ENCODE peak calls at places on chromosomes 5 and 9, in seven cellular contexts. X is stomach, D is mucosa of descending colon, F is astrocyte of the spinal cord, V is ascending aorta, K is A549, P is AG04450. E is an unnamed sample.

GRCh38 chr5:34499001-34499734 is 157.0 kb upstream of the RAI14 start:
- DNase-seq in K (no peak), F (peak), D (no peak), X (no peak), P (no peak), V (no peak), E (no peak)

GRCh38 chr5:3179220-3179619 is 416.4 kb upstream of the IRX1 start:
- DNase-seq in P (no peak), X (no peak), K (no peak), V (no peak), D (no peak), F (no peak), E (no peak)

GRCh38 chr9:27386759-27387158 is 89.8 kb upstream of the EQTN start:
- DNase-seq in K (no peak), F (no peak), V (no peak), X (no peak), D (no peak), P (no peak), E (no peak)

GRCh38 chr5:53246042-53246836 is 136.7 kb upstream of the MOCS2 start:
- DNase-seq in K (no peak), F (peak), P (peak), V (no peak), X (no peak), D (no peak), E (no peak)

GRCh38 chr5:100550531-100551036 is 15.4 kb downstream of the FAM174A start:
- DNase-seq in X (no peak), F (no peak), D (no peak), V (no peak), K (no peak), P (no peak), E (no peak)

GRCh38 chr5:127097288-127097687 is 24.0 kb upstream of the C5orf63 start:
- DNase-seq in F (peak), V (no peak), D (no peak), K (no peak), P (no peak), X (no peak), E (no peak)

GRCh38 chr5:122755740-122756139 is 19.1 kb upstream of the SNX2 start:
- DNase-seq in F (no peak), V (no peak), D (no peak), P (no peak), K (no peak), X (no peak), E (no peak)

GRCh38 chr9:16421534-16421933 is 448.9 kb downstream of the BNC2 start:
- DNase-seq in F (peak), D (no peak), X (no peak), P (no peak), K (no peak), V (no peak), E (no peak)

GRCh38 chr5:155381654-155382053 is 368.1 kb downstream of the KIF4B start:
- DNase-seq in P (no peak), D (no peak), F (no peak), X (no peak), V (no peak), K (no peak), E (no peak)

GRCh38 chr5:127231118-127231517 is 59.5 kb upstream of the MEGF10 start:
- DNase-seq in F (no peak), X (no peak), D (no peak), V (no peak), K (no peak), P (no peak), E (no peak)

GRCh38 chr5:123719004-123719403 is 207.0 kb downstream of the CSNK1G3 start:
- DNase-seq in D (no peak), P (no peak), V (no peak), X (no peak), K (no peak), F (no peak), E (no peak)

DNA sequence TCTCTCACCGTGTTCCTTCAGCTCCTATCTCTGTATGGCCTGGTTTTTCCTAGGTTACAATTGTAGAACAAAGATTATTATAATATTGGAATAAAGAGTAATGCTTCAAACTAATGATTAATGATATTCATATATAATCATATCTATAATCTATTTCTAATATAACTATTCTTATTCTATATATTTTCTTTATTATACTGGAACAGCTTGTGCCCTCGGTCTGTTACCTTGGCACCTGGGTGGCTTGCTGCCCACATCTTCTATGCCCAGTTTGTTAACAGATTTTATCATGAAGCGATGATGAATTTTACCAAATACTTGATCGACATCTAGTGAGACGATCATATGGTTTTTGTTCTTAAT is 363.6 kb upstream of the TYRP1 start:
- DNase-seq in V (no peak), P (no peak), D (no peak), X (no peak), K (no peak), F (no peak), E (no peak)
- TF ChIP-seq CTCF in V (no peak), P (no peak), D (no peak), X (no peak), K (no peak), F (no peak), E (peak)

GRCh38 chr9:120711354-120711753 is 2.9 kb downstream of the MEGF9 start:
- DNase-seq in V (no peak), X (no peak), F (no peak), D (no peak), P (no peak), K (peak), E (no peak)
- TF ChIP-seq CTCF in V (no peak), X (no peak), F (no peak), D (no peak), P (no peak), K (no peak), E (peak)

GRCh38 chr5:71586941-71587708 is at the start of gene MCCC2:
- DNase-seq in P (peak), D (peak), K (peak), F (peak), V (peak), X (peak), E (peak)
- TF ChIP-seq CTCF in P (no peak), D (no peak), K (no peak), F (no peak), V (no peak), X (no peak), E (no peak)

DNA sequence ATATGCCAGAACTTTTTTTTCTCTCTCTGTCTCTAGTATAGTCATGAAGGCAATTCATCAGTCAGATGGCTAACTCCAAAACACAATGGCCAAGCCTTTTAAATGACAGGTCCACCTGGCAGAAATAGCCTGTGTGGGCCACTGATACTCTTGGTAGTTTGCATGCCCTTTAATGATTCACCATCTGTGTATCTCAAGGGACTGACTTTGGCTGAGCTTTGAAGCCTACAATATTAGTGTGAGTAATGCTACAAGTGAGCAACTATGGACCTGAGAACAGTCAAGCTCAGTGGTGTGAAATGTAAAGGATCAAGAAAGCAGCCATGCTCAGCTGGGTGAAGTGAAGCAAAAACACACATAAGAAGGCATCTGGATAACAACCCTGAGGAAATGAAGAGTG is 506.9 kb downstream of the TLE1 start:
- DNase-seq in X (no peak), K (no peak), F (peak), D (no peak), P (peak), V (no peak), E (no peak)
- TF ChIP-seq CTCF in X (no peak), K (no peak), F (no peak), D (no peak), P (no peak), V (no peak), E (no peak)

DNA sequence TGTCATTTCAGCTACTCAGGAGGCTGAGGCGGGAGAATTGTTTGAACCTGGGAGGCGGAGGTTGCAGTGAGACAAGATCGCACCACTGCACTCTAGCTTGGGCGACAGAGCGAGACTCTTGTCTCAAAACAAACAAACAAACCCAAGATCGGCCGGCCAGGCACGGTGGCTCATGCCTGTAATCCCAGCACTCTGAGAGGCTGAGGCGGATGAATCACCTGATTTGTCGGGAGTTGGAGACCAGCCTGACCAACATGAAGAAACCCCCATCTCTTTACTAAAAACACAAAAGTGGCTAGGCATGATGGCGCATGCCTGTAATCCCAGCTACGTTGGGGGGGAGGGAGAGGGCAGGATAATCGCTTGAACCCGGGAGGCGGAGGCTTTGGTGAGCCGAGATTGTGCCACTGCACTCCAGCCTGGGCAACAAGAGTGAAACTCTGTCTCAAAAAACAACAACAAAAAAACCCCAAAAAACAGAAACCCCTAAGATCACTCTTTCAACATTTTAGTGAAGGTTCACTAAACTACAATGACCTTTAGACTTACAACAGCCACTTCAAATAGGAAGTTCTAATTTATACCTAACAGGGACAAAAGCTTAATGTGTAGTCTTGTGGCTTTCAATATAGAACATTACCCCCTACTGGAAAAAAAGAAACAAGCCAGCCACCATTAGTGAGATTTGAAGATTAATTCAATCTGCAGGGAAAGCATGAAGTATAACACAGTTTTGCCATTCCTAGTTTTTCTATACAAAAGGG is 7.0 kb downstream of the HSPA9 start:
- DNase-seq in P (no peak), D (no peak), F (peak), K (no peak), V (no peak), X (no peak), E (no peak)
- TF ChIP-seq CTCF in P (peak), D (no peak), F (no peak), K (no peak), V (no peak), X (no peak), E (peak)

GRCh38 chr9:101457003-101457402 is 21.4 kb upstream of the ALDOB start:
- DNase-seq in X (no peak), K (no peak), P (no peak), F (no peak), V (no peak), D (no peak), E (no peak)
- TF ChIP-seq CTCF in X (no peak), K (no peak), P (no peak), F (no peak), V (no peak), D (no peak), E (no peak)

DNA sequence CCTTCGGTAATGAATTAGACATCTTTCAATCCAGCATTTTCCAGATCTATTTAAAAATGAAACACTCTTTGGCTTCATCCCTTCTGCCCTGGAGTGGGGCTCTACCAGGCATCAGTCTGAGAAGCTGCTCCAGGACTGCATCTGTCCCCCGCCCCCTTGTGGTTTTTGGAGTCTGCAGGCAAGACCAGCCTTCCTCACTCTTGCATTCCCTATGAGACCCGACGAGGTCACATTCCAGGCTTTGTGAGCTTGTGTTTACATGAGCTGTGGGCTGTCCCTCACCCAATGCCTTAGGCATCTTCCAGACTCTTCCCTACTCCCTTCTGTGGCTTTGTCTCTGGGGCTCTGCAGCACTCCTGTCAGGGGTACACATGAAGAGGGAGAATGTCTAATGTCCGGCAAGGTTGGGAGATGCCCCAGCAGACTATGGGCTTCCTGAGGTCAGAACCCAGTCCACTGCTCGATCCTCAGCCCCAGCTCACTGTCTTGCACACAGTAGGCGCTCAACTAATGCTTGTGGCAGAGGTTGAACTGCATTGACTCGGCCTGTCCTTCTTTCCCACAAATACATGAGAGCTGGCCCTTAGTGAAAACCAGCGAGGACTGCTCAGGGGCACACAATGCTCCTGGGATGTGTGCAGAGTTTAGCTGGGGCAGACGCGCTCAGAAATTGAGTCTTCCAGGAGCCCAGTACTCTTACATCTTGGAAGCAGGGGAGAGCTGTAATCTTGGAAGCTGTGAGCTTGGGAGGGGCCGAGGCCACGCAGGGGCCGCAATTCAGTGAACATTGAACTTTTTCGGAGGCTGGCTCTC is 11.6 kb upstream of the GADD45G start:
- DNase-seq in K (no peak), D (no peak), X (no peak), F (peak), V (no peak), P (no peak), E (no peak)
- TF ChIP-seq CTCF in K (no peak), D (no peak), X (no peak), F (peak), V (no peak), P (peak), E (peak)

GRCh38 chr5:4514067-4514648 is 626.0 kb upstream of the ADAMTS16 start:
- DNase-seq in F (no peak), P (no peak), D (no peak), K (no peak), X (no peak), V (no peak), E (no peak)

GRCh38 chr5:4513381-4513780 is 626.7 kb upstream of the ADAMTS16 start:
- DNase-seq in V (no peak), X (no peak), F (no peak), K (no peak), D (no peak), P (no peak), E (no peak)

DNA sequence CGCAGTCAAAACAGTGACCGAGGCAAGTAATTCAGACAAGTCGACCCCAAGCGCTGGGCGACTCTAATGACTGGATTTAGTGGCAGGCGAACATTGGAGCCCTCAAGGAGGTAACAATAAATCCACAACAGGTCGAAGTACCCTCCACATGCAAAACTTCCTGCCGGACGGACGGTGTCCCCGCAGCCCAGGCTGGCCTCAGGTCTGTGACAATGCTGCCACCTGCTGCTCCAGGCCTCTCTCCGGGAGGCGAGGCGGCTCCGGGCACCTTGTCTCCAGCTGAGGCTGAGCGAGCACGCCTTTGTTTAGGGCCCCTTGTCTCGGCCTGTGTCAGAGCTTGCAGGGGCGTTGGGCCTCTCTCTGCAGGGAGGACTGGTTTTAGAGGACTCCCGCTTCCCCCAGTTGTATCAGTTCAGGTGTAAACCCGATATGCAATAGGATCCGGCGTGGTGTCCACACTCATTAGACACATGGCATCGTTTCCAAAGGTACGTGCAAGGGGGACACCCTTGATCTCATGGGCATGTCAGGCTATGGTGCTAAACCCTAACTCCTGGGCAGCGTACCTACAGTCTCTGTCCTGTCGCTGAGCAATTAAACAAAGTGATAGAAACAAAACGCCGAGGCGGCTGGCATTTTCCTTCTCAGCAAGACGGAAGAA is 628.0 kb upstream of the ADAMTS16 start:
- DNase-seq in D (no peak), K (peak), V (no peak), P (no peak), X (no peak), F (peak), E (no peak)
- TF ChIP-seq CTCF in D (no peak), K (peak), V (no peak), P (no peak), X (no peak), F (peak), E (peak)

E was measured in type B pancreatic cell.